ENCODE peak calls at places on chromosomes 13 and 19, in seven cellular contexts. One of them, this sample, is unnamed.

GRCh38 chr19:47582320-47582909 is 9.5 kb upstream of the ZNF541 start:
- DNase-seq in suprapubic skin: no peak
- DNase-seq in stomach: no peak
- DNase-seq in tibial nerve: no peak
- DNase-seq in H1: no peak
- DNase-seq in transverse colon: no peak
- DNase-seq in sigmoid colon: no peak
- DNase-seq in this sample: no peak

GRCh38 chr19:2255982-2256685 is at the start of gene JSRP1:
- DNase-seq in suprapubic skin: no peak
- DNase-seq in stomach: no peak
- DNase-seq in tibial nerve: no peak
- DNase-seq in H1: no peak
- DNase-seq in transverse colon: no peak
- DNase-seq in sigmoid colon: no peak
- DNase-seq in this sample: no peak

GRCh38 chr13:47291116-47291656 is 394.3 kb upstream of the HTR2A start:
- DNase-seq in suprapubic skin: no peak
- DNase-seq in stomach: no peak
- DNase-seq in tibial nerve: no peak
- DNase-seq in H1: no peak
- DNase-seq in transverse colon: no peak
- DNase-seq in sigmoid colon: no peak
- DNase-seq in this sample: no peak

GRCh38 chr13:53324656-53325055 is 296.0 kb downstream of the OLFM4 start:
- DNase-seq in suprapubic skin: no peak
- DNase-seq in stomach: no peak
- DNase-seq in tibial nerve: no peak
- DNase-seq in H1: no peak
- DNase-seq in transverse colon: no peak
- DNase-seq in sigmoid colon: no peak
- DNase-seq in this sample: no peak

GRCh38 chr19:36986601-36987000 is 70.5 kb downstream of the ZNF568 start:
- DNase-seq in suprapubic skin: no peak
- DNase-seq in stomach: no peak
- DNase-seq in tibial nerve: no peak
- DNase-seq in H1: no peak
- DNase-seq in transverse colon: no peak
- DNase-seq in sigmoid colon: no peak
- DNase-seq in this sample: no peak

GRCh38 chr19:46211201-46211881 is 18.2 kb upstream of the IGFL1 start:
- DNase-seq in suprapubic skin: no peak
- DNase-seq in stomach: peak; percentile 53
- DNase-seq in tibial nerve: no peak
- DNase-seq in H1: peak; percentile 55
- DNase-seq in transverse colon: no peak
- DNase-seq in sigmoid colon: no peak
- DNase-seq in this sample: no peak

GRCh38 chr19:10538204-10538603 is 5.5 kb upstream of the ATG4D start:
- DNase-seq in suprapubic skin: no peak
- DNase-seq in stomach: no peak
- DNase-seq in tibial nerve: no peak
- DNase-seq in H1: no peak
- DNase-seq in transverse colon: no peak
- DNase-seq in sigmoid colon: no peak
- DNase-seq in this sample: no peak

GRCh38 chr13:34162545-34162936 is 344.6 kb downstream of the RFC3 start:
- DNase-seq in suprapubic skin: no peak
- DNase-seq in stomach: no peak
- DNase-seq in tibial nerve: no peak
- DNase-seq in H1: no peak
- DNase-seq in transverse colon: no peak
- DNase-seq in sigmoid colon: no peak
- DNase-seq in this sample: no peak

GRCh38 chr19:1261863-1262686 is 7.1 kb upstream of the CIRBP start:
- DNase-seq in suprapubic skin: peak; percentile 88
- DNase-seq in stomach: peak; percentile 96
- DNase-seq in tibial nerve: peak; percentile 41
- DNase-seq in H1: no peak
- DNase-seq in transverse colon: peak; percentile 94
- DNase-seq in sigmoid colon: peak; percentile 86
- DNase-seq in this sample: peak; percentile 79

GRCh38 chr19:56594783-56595547 is at the start of gene ZNF71:
- DNase-seq in suprapubic skin: peak; percentile 90
- DNase-seq in stomach: peak; percentile 91
- DNase-seq in tibial nerve: peak; percentile 68
- DNase-seq in H1: peak; percentile 94
- DNase-seq in transverse colon: peak; percentile 91
- DNase-seq in sigmoid colon: peak; percentile 93
- DNase-seq in this sample: peak; percentile 91

GRCh38 chr13:31755803-31756212 is 16.5 kb downstream of the RXFP2 start:
- DNase-seq in suprapubic skin: no peak
- DNase-seq in stomach: no peak
- DNase-seq in tibial nerve: no peak
- DNase-seq in H1: no peak
- DNase-seq in transverse colon: no peak
- DNase-seq in sigmoid colon: no peak
- DNase-seq in this sample: no peak

GRCh38 chr13:48412881-48413351 is at the start of gene LPAR6:
- DNase-seq in suprapubic skin: no peak
- DNase-seq in stomach: no peak
- DNase-seq in tibial nerve: no peak
- DNase-seq in H1: no peak
- DNase-seq in transverse colon: no peak
- DNase-seq in sigmoid colon: no peak
- DNase-seq in this sample: peak; percentile 21

GRCh38 chr19:35395762-35396199 is 24.9 kb downstream of the GPR42 start:
- DNase-seq in suprapubic skin: no peak
- DNase-seq in stomach: peak; percentile 43
- DNase-seq in tibial nerve: no peak
- DNase-seq in H1: no peak
- DNase-seq in transverse colon: peak; percentile 20
- DNase-seq in sigmoid colon: peak; percentile 72
- DNase-seq in this sample: peak; percentile 19

GRCh38 chr13:89687066-89687465 is 1660.4 kb upstream of the MIR17HG start:
- DNase-seq in suprapubic skin: no peak
- DNase-seq in stomach: no peak
- DNase-seq in tibial nerve: no peak
- DNase-seq in H1: no peak
- DNase-seq in transverse colon: no peak
- DNase-seq in sigmoid colon: no peak
- DNase-seq in this sample: no peak

GRCh38 chr13:98226520-98226919 is 49.5 kb upstream of the RNF113B start:
- DNase-seq in suprapubic skin: no peak
- DNase-seq in stomach: no peak
- DNase-seq in tibial nerve: no peak
- DNase-seq in H1: no peak
- DNase-seq in transverse colon: no peak
- DNase-seq in sigmoid colon: no peak
- DNase-seq in this sample: no peak

GRCh38 chr13:114038211-114038613 is 64.3 kb upstream of the C13orf46 start:
- DNase-seq in suprapubic skin: no peak
- DNase-seq in stomach: no peak
- DNase-seq in tibial nerve: no peak
- DNase-seq in H1: no peak
- DNase-seq in transverse colon: no peak
- DNase-seq in sigmoid colon: no peak
- DNase-seq in this sample: no peak

GRCh38 chr13:69820180-69820579 is 287.4 kb upstream of the ATXN8OS start:
- DNase-seq in suprapubic skin: no peak
- DNase-seq in stomach: no peak
- DNase-seq in tibial nerve: no peak
- DNase-seq in H1: no peak
- DNase-seq in transverse colon: no peak
- DNase-seq in sigmoid colon: no peak
- DNase-seq in this sample: no peak

GRCh38 chr19:720691-721160 is 12.0 kb downstream of the PALM start:
- DNase-seq in suprapubic skin: no peak
- DNase-seq in stomach: no peak
- DNase-seq in tibial nerve: no peak
- DNase-seq in H1: peak; percentile 68
- DNase-seq in transverse colon: no peak
- DNase-seq in sigmoid colon: no peak
- DNase-seq in this sample: peak; percentile 63

GRCh38 chr13:90594694-90595093 is 752.8 kb upstream of the MIR17HG start:
- DNase-seq in suprapubic skin: no peak
- DNase-seq in stomach: no peak
- DNase-seq in tibial nerve: no peak
- DNase-seq in H1: no peak
- DNase-seq in transverse colon: no peak
- DNase-seq in sigmoid colon: no peak
- DNase-seq in this sample: no peak

GRCh38 chr19:1315470-1316166 is 29.9 kb downstream of the EFNA2 start:
- DNase-seq in suprapubic skin: no peak
- DNase-seq in stomach: peak; percentile 63
- DNase-seq in tibial nerve: no peak
- DNase-seq in H1: peak; percentile 87
- DNase-seq in transverse colon: peak; percentile 64
- DNase-seq in sigmoid colon: no peak
- DNase-seq in this sample: peak; percentile 73

GRCh38 chr19:44807652-44808462 is 1.0 kb upstream of the BCAM start:
- DNase-seq in suprapubic skin: no peak
- DNase-seq in stomach: peak; percentile 59
- DNase-seq in tibial nerve: no peak
- DNase-seq in H1: no peak
- DNase-seq in transverse colon: peak; percentile 40
- DNase-seq in sigmoid colon: no peak
- DNase-seq in this sample: peak; percentile 57

DNA sequence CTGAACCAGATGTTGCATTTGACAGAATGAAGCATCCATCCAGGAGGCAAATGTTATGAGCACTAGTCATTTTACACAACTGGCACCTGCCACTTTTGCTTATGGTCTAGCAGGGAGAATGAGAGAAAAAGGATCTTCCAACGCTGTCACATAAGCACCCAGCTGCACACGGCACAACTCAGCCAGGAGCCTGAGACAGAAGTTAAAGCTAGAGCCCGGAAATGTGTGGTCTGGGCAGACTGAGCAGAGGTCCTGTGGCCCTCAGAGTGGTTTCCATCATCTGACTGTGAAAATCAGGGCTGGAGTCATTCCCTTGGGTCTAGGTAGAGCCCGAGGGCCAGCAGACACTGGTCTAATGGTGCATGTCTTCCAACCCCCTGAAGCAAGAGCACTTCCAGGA is 78.4 kb upstream of the XPO4 start:
- DNase-seq in suprapubic skin: no peak
- DNase-seq in stomach: no peak
- DNase-seq in tibial nerve: no peak
- DNase-seq in H1: no peak
- DNase-seq in transverse colon: no peak
- DNase-seq in sigmoid colon: no peak
- DNase-seq in this sample: no peak
- H3K36me3 ChIP-seq in suprapubic skin: peaks cover 82% of the 10 kb centered on the region
- H3K36me3 ChIP-seq in stomach: peaks cover 95% of the 10 kb centered on the region
- H3K36me3 ChIP-seq in tibial nerve: no peaks in the 10 kb centered on the region
- H3K36me3 ChIP-seq in H1: peaks cover 23% of the 10 kb centered on the region
- H3K36me3 ChIP-seq in transverse colon: peaks cover 11% of the 10 kb centered on the region
- H3K36me3 ChIP-seq in sigmoid colon: peaks cover 82% of the 10 kb centered on the region
- H3K36me3 ChIP-seq in this sample: no peaks in the 10 kb centered on the region

GRCh38 chr19:8605514-8605913 is 5.0 kb downstream of the ADAMTS10 start:
- DNase-seq in suprapubic skin: no peak
- DNase-seq in stomach: no peak
- DNase-seq in tibial nerve: no peak
- DNase-seq in H1: no peak
- DNase-seq in transverse colon: no peak
- DNase-seq in sigmoid colon: no peak
- DNase-seq in this sample: no peak

GRCh38 chr19:8600816-8601215 is 9.7 kb downstream of the ADAMTS10 start:
- DNase-seq in suprapubic skin: no peak
- DNase-seq in stomach: no peak
- DNase-seq in tibial nerve: no peak
- DNase-seq in H1: no peak
- DNase-seq in transverse colon: no peak
- DNase-seq in sigmoid colon: no peak
- DNase-seq in this sample: no peak

GRCh38 chr19:8607386-8607785 is 3.1 kb downstream of the ADAMTS10 start:
- DNase-seq in suprapubic skin: no peak
- DNase-seq in stomach: no peak
- DNase-seq in tibial nerve: no peak
- DNase-seq in H1: no peak
- DNase-seq in transverse colon: no peak
- DNase-seq in sigmoid colon: no peak
- DNase-seq in this sample: no peak

GRCh38 chr19:8600064-8600463 is 10.5 kb downstream of the ADAMTS10 start:
- DNase-seq in suprapubic skin: no peak
- DNase-seq in stomach: no peak
- DNase-seq in tibial nerve: no peak
- DNase-seq in H1: no peak
- DNase-seq in transverse colon: no peak
- DNase-seq in sigmoid colon: no peak
- DNase-seq in this sample: no peak

GRCh38 chr19:8601796-8602195 is 8.7 kb downstream of the ADAMTS10 start:
- DNase-seq in suprapubic skin: no peak
- DNase-seq in stomach: no peak
- DNase-seq in tibial nerve: no peak
- DNase-seq in H1: no peak
- DNase-seq in transverse colon: no peak
- DNase-seq in sigmoid colon: no peak
- DNase-seq in this sample: no peak
- TF ChIP-seq POLR2A in suprapubic skin: no peak
- TF ChIP-seq POLR2A in stomach: no peak
- TF ChIP-seq POLR2A in tibial nerve: no peak
- TF ChIP-seq POLR2A in H1: no peak
- TF ChIP-seq POLR2A in transverse colon: no peak
- TF ChIP-seq POLR2A in sigmoid colon: no peak
- TF ChIP-seq POLR2A in this sample: no peak

GRCh38 chr19:7516281-7516862 is 469 bp downstream of the ZNF358 start:
- DNase-seq in suprapubic skin: peak; percentile 57
- DNase-seq in stomach: no peak
- DNase-seq in tibial nerve: no peak
- DNase-seq in H1: peak; percentile 51
- DNase-seq in transverse colon: no peak
- DNase-seq in sigmoid colon: peak; percentile 69
- DNase-seq in this sample: peak; percentile 61

GRCh38 chr19:7515471-7516226 is at the start of gene ZNF358:
- DNase-seq in suprapubic skin: peak; percentile 76
- DNase-seq in stomach: peak; percentile 78
- DNase-seq in tibial nerve: peak; percentile 43
- DNase-seq in H1: peak; percentile 88
- DNase-seq in transverse colon: peak; percentile 86
- DNase-seq in sigmoid colon: peak; percentile 88
- DNase-seq in this sample: peak; percentile 84

GRCh38 chr19:7516878-7517277 is 975 bp downstream of the ZNF358 start:
- DNase-seq in suprapubic skin: no peak
- DNase-seq in stomach: no peak
- DNase-seq in tibial nerve: no peak
- DNase-seq in H1: no peak
- DNase-seq in transverse colon: no peak
- DNase-seq in sigmoid colon: peak; percentile 64
- DNase-seq in this sample: no peak

GRCh38 chr19:7513809-7514642 is 1.9 kb upstream of the ZNF358 start:
- DNase-seq in suprapubic skin: no peak
- DNase-seq in stomach: no peak
- DNase-seq in tibial nerve: no peak
- DNase-seq in H1: no peak
- DNase-seq in transverse colon: no peak
- DNase-seq in sigmoid colon: no peak
- DNase-seq in this sample: no peak

GRCh38 chr19:7515091-7515470 is 822 bp upstream of the ZNF358 start:
- DNase-seq in suprapubic skin: no peak
- DNase-seq in stomach: peak; percentile 43
- DNase-seq in tibial nerve: no peak
- DNase-seq in H1: no peak
- DNase-seq in transverse colon: peak; percentile 54
- DNase-seq in sigmoid colon: peak; percentile 92
- DNase-seq in this sample: peak; percentile 86
- TF ChIP-seq EP300 in suprapubic skin: peak; percentile 56
- TF ChIP-seq EP300 in stomach: peak; percentile 88
- TF ChIP-seq EP300 in tibial nerve: no peak
- TF ChIP-seq EP300 in H1: no peak
- TF ChIP-seq EP300 in transverse colon: peak; percentile 67
- TF ChIP-seq EP300 in sigmoid colon: peak; percentile 94
- TF ChIP-seq EP300 in this sample: no peak

GRCh38 chr19:38130399-38130798 is 93.6 kb downstream of the DPF1 start:
- DNase-seq in suprapubic skin: no peak
- DNase-seq in stomach: no peak
- DNase-seq in tibial nerve: no peak
- DNase-seq in H1: no peak
- DNase-seq in transverse colon: no peak
- DNase-seq in sigmoid colon: no peak
- DNase-seq in this sample: no peak
- H3K36me3 ChIP-seq in suprapubic skin: peaks cover 18% of the 10 kb centered on the region
- H3K36me3 ChIP-seq in stomach: peaks cover 59% of the 10 kb centered on the region
- H3K36me3 ChIP-seq in tibial nerve: no peaks in the 10 kb centered on the region
- H3K36me3 ChIP-seq in H1: no peaks in the 10 kb centered on the region
- H3K36me3 ChIP-seq in transverse colon: peaks cover 11% of the 10 kb centered on the region
- H3K36me3 ChIP-seq in sigmoid colon: peaks cover 12% of the 10 kb centered on the region
- H3K36me3 ChIP-seq in this sample: no peaks in the 10 kb centered on the region

This sample was measured in ovary.